ENCODE peak calls at places on chromosomes 11 and 22, in seven cellular contexts. One of them, this sample, is unnamed.

GRCh38 chr22:29945435-29945834 is 62.5 kb downstream of the MTMR3 start:
- DNase-seq in fibroblast of mammary gland: no peak
- DNase-seq in mesendoderm: no peak
- DNase-seq in upper lobe of right lung: no peak
- DNase-seq in effector memory CD4-positive, alpha-beta T cell: no peak
- DNase-seq in endothelial cell of umbilical vein: no peak
- DNase-seq in GM12878: no peak
- DNase-seq in this sample: no peak

GRCh38 chr11:76772100-76772782 is 10.9 kb upstream of the TSKU start:
- DNase-seq in GM12878: no peak
- DNase-seq in endothelial cell of umbilical vein: peak; percentile 38
- DNase-seq in effector memory CD4-positive, alpha-beta T cell: no peak
- DNase-seq in upper lobe of right lung: no peak
- DNase-seq in fibroblast of mammary gland: peak; percentile 36
- DNase-seq in mesendoderm: peak; percentile 37
- DNase-seq in this sample: peak; percentile 49

GRCh38 chr11:3050386-3051325 is 6.6 kb downstream of the CARS1 start:
- DNase-seq in GM12878: no peak
- DNase-seq in upper lobe of right lung: no peak
- DNase-seq in fibroblast of mammary gland: no peak
- DNase-seq in mesendoderm: no peak
- DNase-seq in endothelial cell of umbilical vein: no peak
- DNase-seq in effector memory CD4-positive, alpha-beta T cell: no peak
- DNase-seq in this sample: no peak

GRCh38 chr22:28903080-28903479 is 19.7 kb downstream of the ZNRF3 start:
- DNase-seq in GM12878: no peak
- DNase-seq in fibroblast of mammary gland: no peak
- DNase-seq in upper lobe of right lung: no peak
- DNase-seq in effector memory CD4-positive, alpha-beta T cell: no peak
- DNase-seq in mesendoderm: no peak
- DNase-seq in endothelial cell of umbilical vein: no peak
- DNase-seq in this sample: peak; percentile 35

GRCh38 chr11:2847511-2847910 is 38.1 kb downstream of the CDKN1C start:
- DNase-seq in effector memory CD4-positive, alpha-beta T cell: no peak
- DNase-seq in GM12878: no peak
- DNase-seq in upper lobe of right lung: no peak
- DNase-seq in fibroblast of mammary gland: no peak
- DNase-seq in endothelial cell of umbilical vein: no peak
- DNase-seq in mesendoderm: no peak
- DNase-seq in this sample: no peak

GRCh38 chr11:81203876-81204275 is 1529.8 kb downstream of the FAM181B start:
- DNase-seq in upper lobe of right lung: no peak
- DNase-seq in endothelial cell of umbilical vein: no peak
- DNase-seq in mesendoderm: no peak
- DNase-seq in GM12878: no peak
- DNase-seq in effector memory CD4-positive, alpha-beta T cell: no peak
- DNase-seq in fibroblast of mammary gland: peak; percentile 21
- DNase-seq in this sample: no peak

GRCh38 chr11:112459001-112459400 is 198.3 kb upstream of the PLET1 start:
- DNase-seq in effector memory CD4-positive, alpha-beta T cell: no peak
- DNase-seq in GM12878: no peak
- DNase-seq in fibroblast of mammary gland: peak; percentile 22
- DNase-seq in mesendoderm: no peak
- DNase-seq in endothelial cell of umbilical vein: peak; percentile 10
- DNase-seq in upper lobe of right lung: no peak
- DNase-seq in this sample: peak; percentile 10

GRCh38 chr22:23401910-23402274 is 178.2 kb downstream of the IGLL1 start:
- DNase-seq in fibroblast of mammary gland: no peak
- DNase-seq in endothelial cell of umbilical vein: no peak
- DNase-seq in effector memory CD4-positive, alpha-beta T cell: no peak
- DNase-seq in upper lobe of right lung: peak; percentile 66
- DNase-seq in mesendoderm: no peak
- DNase-seq in GM12878: no peak
- DNase-seq in this sample: no peak

GRCh38 chr11:123325535-123325934 is 104.5 kb upstream of the GRAMD1B start:
- DNase-seq in mesendoderm: no peak
- DNase-seq in fibroblast of mammary gland: no peak
- DNase-seq in endothelial cell of umbilical vein: no peak
- DNase-seq in upper lobe of right lung: no peak
- DNase-seq in effector memory CD4-positive, alpha-beta T cell: no peak
- DNase-seq in GM12878: no peak
- DNase-seq in this sample: no peak

GRCh38 chr11:117039897-117040296 is 58.3 kb downstream of the SIK3 start:
- DNase-seq in mesendoderm: no peak
- DNase-seq in effector memory CD4-positive, alpha-beta T cell: no peak
- DNase-seq in fibroblast of mammary gland: peak; percentile 52
- DNase-seq in upper lobe of right lung: no peak
- DNase-seq in GM12878: no peak
- DNase-seq in endothelial cell of umbilical vein: no peak
- DNase-seq in this sample: no peak

GRCh38 chr22:43152355-43153071 is 1.2 kb downstream of the TSPO start:
- DNase-seq in mesendoderm: peak; percentile 11
- DNase-seq in fibroblast of mammary gland: peak; percentile 37
- DNase-seq in endothelial cell of umbilical vein: peak; percentile 67
- DNase-seq in effector memory CD4-positive, alpha-beta T cell: peak; percentile 36
- DNase-seq in upper lobe of right lung: peak; percentile 92
- DNase-seq in GM12878: no peak
- DNase-seq in this sample: peak; percentile 56

GRCh38 chr11:59053387-59053786 is 32.7 kb upstream of the GLYATL1B start:
- DNase-seq in GM12878: no peak
- DNase-seq in endothelial cell of umbilical vein: peak; percentile 59
- DNase-seq in fibroblast of mammary gland: peak; percentile 57
- DNase-seq in upper lobe of right lung: peak; percentile 81
- DNase-seq in mesendoderm: peak; percentile 70
- DNase-seq in effector memory CD4-positive, alpha-beta T cell: peak; percentile 57
- DNase-seq in this sample: peak; percentile 39

GRCh38 chr11:124867700-124868099 is 2.5 kb downstream of the ROBO3 start:
- DNase-seq in endothelial cell of umbilical vein: peak; percentile 49
- DNase-seq in upper lobe of right lung: no peak
- DNase-seq in mesendoderm: peak; percentile 62
- DNase-seq in GM12878: no peak
- DNase-seq in effector memory CD4-positive, alpha-beta T cell: no peak
- DNase-seq in fibroblast of mammary gland: peak; percentile 33
- DNase-seq in this sample: peak; percentile 39

GRCh38 chr22:40383905-40384304 is 13.5 kb downstream of the SGSM3 start:
- DNase-seq in fibroblast of mammary gland: peak; percentile 85
- DNase-seq in endothelial cell of umbilical vein: no peak
- DNase-seq in effector memory CD4-positive, alpha-beta T cell: no peak
- DNase-seq in upper lobe of right lung: no peak
- DNase-seq in mesendoderm: peak; percentile 32
- DNase-seq in GM12878: no peak
- DNase-seq in this sample: peak; percentile 67

GRCh38 chr11:126492331-126492730 is 136.8 kb downstream of the ST3GAL4 start:
- DNase-seq in mesendoderm: no peak
- DNase-seq in GM12878: no peak
- DNase-seq in upper lobe of right lung: peak; percentile 46
- DNase-seq in effector memory CD4-positive, alpha-beta T cell: no peak
- DNase-seq in fibroblast of mammary gland: no peak
- DNase-seq in endothelial cell of umbilical vein: no peak
- DNase-seq in this sample: no peak

GRCh38 chr11:56843816-56844215 is 95.3 kb upstream of the OR9G4 start:
- DNase-seq in GM12878: no peak
- DNase-seq in effector memory CD4-positive, alpha-beta T cell: no peak
- DNase-seq in mesendoderm: no peak
- DNase-seq in fibroblast of mammary gland: no peak
- DNase-seq in endothelial cell of umbilical vein: no peak
- DNase-seq in upper lobe of right lung: no peak
- DNase-seq in this sample: no peak

GRCh38 chr11:10786451-10786850 is 22.3 kb downstream of the EIF4G2 start:
- DNase-seq in upper lobe of right lung: no peak
- DNase-seq in endothelial cell of umbilical vein: no peak
- DNase-seq in GM12878: no peak
- DNase-seq in fibroblast of mammary gland: no peak
- DNase-seq in mesendoderm: no peak
- DNase-seq in effector memory CD4-positive, alpha-beta T cell: no peak
- DNase-seq in this sample: no peak

GRCh38 chr11:10780040-10780439 is 28.7 kb downstream of the EIF4G2 start:
- DNase-seq in GM12878: no peak
- DNase-seq in mesendoderm: peak; percentile 19
- DNase-seq in fibroblast of mammary gland: peak; percentile 14
- DNase-seq in upper lobe of right lung: no peak
- DNase-seq in endothelial cell of umbilical vein: no peak
- DNase-seq in effector memory CD4-positive, alpha-beta T cell: no peak
- DNase-seq in this sample: no peak

GRCh38 chr11:10784229-10785145 is 24.2 kb downstream of the EIF4G2 start:
- DNase-seq in fibroblast of mammary gland: no peak
- DNase-seq in mesendoderm: peak; percentile 85
- DNase-seq in GM12878: no peak
- DNase-seq in endothelial cell of umbilical vein: peak; percentile 81
- DNase-seq in upper lobe of right lung: no peak
- DNase-seq in effector memory CD4-positive, alpha-beta T cell: no peak
- DNase-seq in this sample: peak; percentile 47

GRCh38 chr11:10785146-10785474 is 23.6 kb downstream of the EIF4G2 start:
- DNase-seq in mesendoderm: peak; percentile 45
- DNase-seq in effector memory CD4-positive, alpha-beta T cell: no peak
- DNase-seq in endothelial cell of umbilical vein: no peak
- DNase-seq in fibroblast of mammary gland: no peak
- DNase-seq in GM12878: no peak
- DNase-seq in upper lobe of right lung: no peak
- DNase-seq in this sample: no peak
- H3K4me3 ChIP-seq in mesendoderm: no peak overlapping the region
- H3K4me3 ChIP-seq in effector memory CD4-positive, alpha-beta T cell: no peak overlapping the region
- H3K4me3 ChIP-seq in endothelial cell of umbilical vein: no peak overlapping the region
- H3K4me3 ChIP-seq in fibroblast of mammary gland: no peak overlapping the region
- H3K4me3 ChIP-seq in GM12878: no peak overlapping the region
- H3K4me3 ChIP-seq in upper lobe of right lung: no peak overlapping the region
- H3K4me3 ChIP-seq in this sample: no peak overlapping the region

GRCh38 chr22:42066937-42067336 is 3.7 kb downstream of the NAGA start:
- DNase-seq in upper lobe of right lung: no peak
- DNase-seq in mesendoderm: no peak
- DNase-seq in fibroblast of mammary gland: no peak
- DNase-seq in GM12878: no peak
- DNase-seq in effector memory CD4-positive, alpha-beta T cell: no peak
- DNase-seq in endothelial cell of umbilical vein: no peak
- DNase-seq in this sample: no peak

GRCh38 chr22:42064629-42065028 is 6.0 kb downstream of the NAGA start:
- DNase-seq in endothelial cell of umbilical vein: no peak
- DNase-seq in GM12878: no peak
- DNase-seq in upper lobe of right lung: no peak
- DNase-seq in effector memory CD4-positive, alpha-beta T cell: no peak
- DNase-seq in mesendoderm: no peak
- DNase-seq in fibroblast of mammary gland: no peak
- DNase-seq in this sample: no peak

GRCh38 chr22:42066133-42066761 is 4.4 kb downstream of the NAGA start:
- DNase-seq in effector memory CD4-positive, alpha-beta T cell: no peak
- DNase-seq in fibroblast of mammary gland: no peak
- DNase-seq in upper lobe of right lung: no peak
- DNase-seq in GM12878: no peak
- DNase-seq in mesendoderm: no peak
- DNase-seq in endothelial cell of umbilical vein: no peak
- DNase-seq in this sample: no peak

GRCh38 chr22:42067706-42068350 is 2.8 kb downstream of the NAGA start:
- DNase-seq in endothelial cell of umbilical vein: no peak
- DNase-seq in upper lobe of right lung: no peak
- DNase-seq in effector memory CD4-positive, alpha-beta T cell: no peak
- DNase-seq in GM12878: no peak
- DNase-seq in mesendoderm: no peak
- DNase-seq in fibroblast of mammary gland: no peak
- DNase-seq in this sample: no peak

DNA sequence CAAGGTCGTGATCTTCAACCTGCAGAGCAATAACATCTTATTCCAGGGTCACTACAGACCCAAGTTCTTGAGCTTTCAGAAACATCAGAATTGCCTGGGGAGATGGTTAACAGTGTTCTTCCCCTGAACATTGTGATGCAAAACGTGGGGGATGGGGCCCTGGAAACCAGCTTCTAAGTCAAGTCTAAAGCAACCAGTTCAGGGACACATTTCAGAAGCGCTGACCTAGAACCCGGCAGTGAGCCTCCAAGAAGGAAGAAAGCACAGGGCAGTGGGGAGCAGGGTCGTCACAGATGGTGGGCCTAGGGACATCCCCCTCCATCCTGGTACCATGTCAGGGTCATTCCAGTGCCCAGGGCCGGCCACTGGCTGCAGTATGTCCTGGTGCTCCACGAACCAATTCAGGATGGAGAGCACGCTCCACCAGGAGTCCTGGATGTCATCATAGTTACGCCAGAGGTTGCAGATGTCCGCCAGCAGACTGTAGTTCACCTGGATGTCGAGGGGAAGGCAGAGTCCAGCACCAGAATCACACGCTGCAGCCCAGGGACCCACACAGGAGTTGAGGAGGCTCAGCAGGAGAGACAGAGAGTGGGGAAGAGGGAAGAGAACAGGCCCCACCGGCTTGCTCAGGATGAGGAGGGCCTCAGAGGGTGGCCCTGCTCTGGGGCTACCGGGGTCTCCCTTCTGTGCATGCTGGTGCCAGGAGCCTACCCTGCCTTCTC is 5.0 kb downstream of the NAGA start:
- DNase-seq in fibroblast of mammary gland: no peak
- DNase-seq in upper lobe of right lung: no peak
- DNase-seq in endothelial cell of umbilical vein: no peak
- DNase-seq in mesendoderm: peak; percentile 69
- DNase-seq in GM12878: no peak
- DNase-seq in effector memory CD4-positive, alpha-beta T cell: no peak
- DNase-seq in this sample: no peak
- H3K4me3 ChIP-seq in fibroblast of mammary gland: no peak overlapping the region
- H3K4me3 ChIP-seq in upper lobe of right lung: no peak overlapping the region
- H3K4me3 ChIP-seq in endothelial cell of umbilical vein: no peak overlapping the region
- H3K4me3 ChIP-seq in mesendoderm: no peak overlapping the region
- H3K4me3 ChIP-seq in GM12878: no peak overlapping the region
- H3K4me3 ChIP-seq in effector memory CD4-positive, alpha-beta T cell: no peak overlapping the region
- H3K4me3 ChIP-seq in this sample: no peak overlapping the region

GRCh38 chr11:62553839-62554361 is 7.3 kb upstream of the AHNAK start:
- DNase-seq in endothelial cell of umbilical vein: no peak
- DNase-seq in mesendoderm: no peak
- DNase-seq in upper lobe of right lung: no peak
- DNase-seq in fibroblast of mammary gland: peak; percentile 96
- DNase-seq in GM12878: no peak
- DNase-seq in effector memory CD4-positive, alpha-beta T cell: no peak
- DNase-seq in this sample: peak; percentile 78

GRCh38 chr11:62552465-62552782 is 5.8 kb upstream of the AHNAK start:
- DNase-seq in endothelial cell of umbilical vein: no peak
- DNase-seq in GM12878: no peak
- DNase-seq in mesendoderm: peak; percentile 78
- DNase-seq in effector memory CD4-positive, alpha-beta T cell: no peak
- DNase-seq in upper lobe of right lung: no peak
- DNase-seq in fibroblast of mammary gland: peak; percentile 82
- DNase-seq in this sample: peak; percentile 35

GRCh38 chr11:62554377-62554776 is 7.8 kb upstream of the AHNAK start:
- DNase-seq in GM12878: no peak
- DNase-seq in fibroblast of mammary gland: no peak
- DNase-seq in upper lobe of right lung: no peak
- DNase-seq in effector memory CD4-positive, alpha-beta T cell: no peak
- DNase-seq in mesendoderm: peak; percentile 77
- DNase-seq in endothelial cell of umbilical vein: no peak
- DNase-seq in this sample: no peak

GRCh38 chr11:62555464-62556092 is 9.0 kb upstream of the AHNAK start:
- DNase-seq in endothelial cell of umbilical vein: no peak
- DNase-seq in effector memory CD4-positive, alpha-beta T cell: peak; percentile 67
- DNase-seq in upper lobe of right lung: no peak
- DNase-seq in GM12878: peak; percentile 92
- DNase-seq in mesendoderm: peak; percentile 88
- DNase-seq in fibroblast of mammary gland: peak; percentile 67
- DNase-seq in this sample: peak; percentile 62

GRCh38 chr11:62552931-62553838 is 6.6 kb upstream of the AHNAK start:
- DNase-seq in endothelial cell of umbilical vein: peak; percentile 95
- DNase-seq in effector memory CD4-positive, alpha-beta T cell: peak; percentile 41
- DNase-seq in mesendoderm: peak; percentile 97
- DNase-seq in GM12878: no peak
- DNase-seq in upper lobe of right lung: peak; percentile 91
- DNase-seq in fibroblast of mammary gland: peak; percentile 97
- DNase-seq in this sample: peak; percentile 96
- H3K4me3 ChIP-seq in endothelial cell of umbilical vein: no peak overlapping the region
- H3K4me3 ChIP-seq in effector memory CD4-positive, alpha-beta T cell: peak overlapping the region; percentile 30
- H3K4me3 ChIP-seq in mesendoderm: no peak overlapping the region
- H3K4me3 ChIP-seq in GM12878: no peak overlapping the region
- H3K4me3 ChIP-seq in upper lobe of right lung: peak overlapping the region; percentile 29
- H3K4me3 ChIP-seq in fibroblast of mammary gland: peak overlapping the region; percentile 38
- H3K4me3 ChIP-seq in this sample: peak overlapping the region; percentile 57

GRCh38 chr22:27195104-27195503 is 537.7 kb downstream of the MIAT start:
- DNase-seq in mesendoderm: no peak
- DNase-seq in fibroblast of mammary gland: no peak
- DNase-seq in endothelial cell of umbilical vein: no peak
- DNase-seq in GM12878: no peak
- DNase-seq in effector memory CD4-positive, alpha-beta T cell: no peak
- DNase-seq in upper lobe of right lung: no peak
- DNase-seq in this sample: peak; percentile 70
- H3K4me3 ChIP-seq in mesendoderm: no peak overlapping the region
- H3K4me3 ChIP-seq in fibroblast of mammary gland: no peak overlapping the region
- H3K4me3 ChIP-seq in endothelial cell of umbilical vein: no peak overlapping the region
- H3K4me3 ChIP-seq in GM12878: no peak overlapping the region
- H3K4me3 ChIP-seq in effector memory CD4-positive, alpha-beta T cell: no peak overlapping the region
- H3K4me3 ChIP-seq in upper lobe of right lung: no peak overlapping the region
- H3K4me3 ChIP-seq in this sample: no peak overlapping the region